ENCODE peak calls at places on chromosomes 12 and 14, in seven cellular contexts. One of them, this sample, is unnamed.

GRCh38 chr12:75489613-75490210 is 9.2 kb downstream of the GLIPR1 start:
- DNase-seq in stimulated activated naive B cell treated with anti-CD40 and anti-IgM and Interleukin-4, amounts not matched to agents 10 μg/mL and 1 μg/mL and 100 μg/mL, for 72 hours: no peak
- DNase-seq in foreskin fibroblast: peak
- DNase-seq in Right ventricle myocardium inferior: no peak
- DNase-seq in Calu3: no peak
- DNase-seq in iris pigment epithelial cell: peak
- DNase-seq in GOT3: no peak
- DNase-seq in this sample: no peak

GRCh38 chr12:31300341-31300740 is 25.6 kb downstream of the SINHCAF start:
- DNase-seq in foreskin fibroblast: no peak
- DNase-seq in GOT3: no peak
- DNase-seq in stimulated activated naive B cell treated with anti-CD40 and anti-IgM and Interleukin-4, amounts not matched to agents 10 μg/mL and 1 μg/mL and 100 μg/mL, for 72 hours: no peak
- DNase-seq in Right ventricle myocardium inferior: no peak
- DNase-seq in iris pigment epithelial cell: no peak
- DNase-seq in Calu3: no peak
- DNase-seq in this sample: no peak

GRCh38 chr14:104268295-104268694 is 129.9 kb downstream of the KIF26A start:
- DNase-seq in Calu3: no peak
- DNase-seq in iris pigment epithelial cell: no peak
- DNase-seq in Right ventricle myocardium inferior: no peak
- DNase-seq in GOT3: no peak
- DNase-seq in stimulated activated naive B cell treated with anti-CD40 and anti-IgM and Interleukin-4, amounts not matched to agents 10 μg/mL and 1 μg/mL and 100 μg/mL, for 72 hours: no peak
- DNase-seq in foreskin fibroblast: no peak
- DNase-seq in this sample: no peak

GRCh38 chr12:122753213-122753571 is 568 bp downstream of the DENR start:
- DNase-seq in Right ventricle myocardium inferior: no peak
- DNase-seq in foreskin fibroblast: no peak
- DNase-seq in GOT3: no peak
- DNase-seq in iris pigment epithelial cell: peak
- DNase-seq in stimulated activated naive B cell treated with anti-CD40 and anti-IgM and Interleukin-4, amounts not matched to agents 10 μg/mL and 1 μg/mL and 100 μg/mL, for 72 hours: no peak
- DNase-seq in Calu3: no peak
- DNase-seq in this sample: no peak

GRCh38 chr14:104373055-104373854 is 206.3 kb upstream of the C14orf180 start:
- DNase-seq in foreskin fibroblast: no peak
- DNase-seq in stimulated activated naive B cell treated with anti-CD40 and anti-IgM and Interleukin-4, amounts not matched to agents 10 μg/mL and 1 μg/mL and 100 μg/mL, for 72 hours: no peak
- DNase-seq in Calu3: no peak
- DNase-seq in GOT3: no peak
- DNase-seq in Right ventricle myocardium inferior: no peak
- DNase-seq in iris pigment epithelial cell: no peak
- DNase-seq in this sample: no peak

GRCh38 chr12:27013606-27014084 is 539 bp downstream of the TM7SF3 start:
- DNase-seq in stimulated activated naive B cell treated with anti-CD40 and anti-IgM and Interleukin-4, amounts not matched to agents 10 μg/mL and 1 μg/mL and 100 μg/mL, for 72 hours: no peak
- DNase-seq in iris pigment epithelial cell: peak
- DNase-seq in foreskin fibroblast: peak
- DNase-seq in Right ventricle myocardium inferior: no peak
- DNase-seq in Calu3: peak
- DNase-seq in GOT3: no peak
- DNase-seq in this sample: no peak

GRCh38 chr14:20690848-20691640 is 2.5 kb downstream of the ANG start:
- DNase-seq in stimulated activated naive B cell treated with anti-CD40 and anti-IgM and Interleukin-4, amounts not matched to agents 10 μg/mL and 1 μg/mL and 100 μg/mL, for 72 hours: no peak
- DNase-seq in GOT3: no peak
- DNase-seq in Right ventricle myocardium inferior: no peak
- DNase-seq in Calu3: peak
- DNase-seq in foreskin fibroblast: peak
- DNase-seq in iris pigment epithelial cell: peak
- DNase-seq in this sample: no peak

GRCh38 chr12:73769337-73769736 is 768.3 kb upstream of the ATXN7L3B start:
- DNase-seq in Right ventricle myocardium inferior: no peak
- DNase-seq in stimulated activated naive B cell treated with anti-CD40 and anti-IgM and Interleukin-4, amounts not matched to agents 10 μg/mL and 1 μg/mL and 100 μg/mL, for 72 hours: no peak
- DNase-seq in Calu3: no peak
- DNase-seq in GOT3: no peak
- DNase-seq in iris pigment epithelial cell: no peak
- DNase-seq in foreskin fibroblast: no peak
- DNase-seq in this sample: no peak

GRCh38 chr12:110846615-110847566 is at the start of gene CCDC63:
- DNase-seq in iris pigment epithelial cell: peak
- DNase-seq in foreskin fibroblast: peak
- DNase-seq in Right ventricle myocardium inferior: peak
- DNase-seq in stimulated activated naive B cell treated with anti-CD40 and anti-IgM and Interleukin-4, amounts not matched to agents 10 μg/mL and 1 μg/mL and 100 μg/mL, for 72 hours: peak
- DNase-seq in Calu3: peak
- DNase-seq in GOT3: no peak
- DNase-seq in this sample: no peak

GRCh38 chr12:70721958-70722357 is 84.7 kb upstream of the PTPRB start:
- DNase-seq in GOT3: no peak
- DNase-seq in stimulated activated naive B cell treated with anti-CD40 and anti-IgM and Interleukin-4, amounts not matched to agents 10 μg/mL and 1 μg/mL and 100 μg/mL, for 72 hours: no peak
- DNase-seq in Right ventricle myocardium inferior: no peak
- DNase-seq in foreskin fibroblast: no peak
- DNase-seq in iris pigment epithelial cell: no peak
- DNase-seq in Calu3: no peak
- DNase-seq in this sample: no peak

GRCh38 chr12:10341892-10342509 is 34.3 kb downstream of the KLRD1 start:
- DNase-seq in foreskin fibroblast: no peak
- DNase-seq in GOT3: no peak
- DNase-seq in Calu3: no peak
- DNase-seq in iris pigment epithelial cell: peak
- DNase-seq in Right ventricle myocardium inferior: no peak
- DNase-seq in stimulated activated naive B cell treated with anti-CD40 and anti-IgM and Interleukin-4, amounts not matched to agents 10 μg/mL and 1 μg/mL and 100 μg/mL, for 72 hours: no peak
- DNase-seq in this sample: no peak

GRCh38 chr14:52793061-52793460 is 1.7 kb upstream of the GNPNAT1 start:
- DNase-seq in foreskin fibroblast: no peak
- DNase-seq in Calu3: no peak
- DNase-seq in stimulated activated naive B cell treated with anti-CD40 and anti-IgM and Interleukin-4, amounts not matched to agents 10 μg/mL and 1 μg/mL and 100 μg/mL, for 72 hours: no peak
- DNase-seq in GOT3: no peak
- DNase-seq in Right ventricle myocardium inferior: no peak
- DNase-seq in iris pigment epithelial cell: no peak
- DNase-seq in this sample: no peak

GRCh38 chr12:3905664-3906063 is 32.5 kb upstream of the PARP11 start:
- DNase-seq in iris pigment epithelial cell: no peak
- DNase-seq in Right ventricle myocardium inferior: no peak
- DNase-seq in Calu3: no peak
- DNase-seq in foreskin fibroblast: no peak
- DNase-seq in stimulated activated naive B cell treated with anti-CD40 and anti-IgM and Interleukin-4, amounts not matched to agents 10 μg/mL and 1 μg/mL and 100 μg/mL, for 72 hours: no peak
- DNase-seq in GOT3: no peak
- DNase-seq in this sample: no peak

GRCh38 chr14:90549794-90550591 is 153.2 kb downstream of the CALM1 start:
- DNase-seq in stimulated activated naive B cell treated with anti-CD40 and anti-IgM and Interleukin-4, amounts not matched to agents 10 μg/mL and 1 μg/mL and 100 μg/mL, for 72 hours: no peak
- DNase-seq in GOT3: no peak
- DNase-seq in iris pigment epithelial cell: no peak
- DNase-seq in Calu3: no peak
- DNase-seq in foreskin fibroblast: no peak
- DNase-seq in Right ventricle myocardium inferior: no peak
- DNase-seq in this sample: no peak

GRCh38 chr12:102948941-102949352 is 8.5 kb upstream of the ASCL1 start:
- DNase-seq in iris pigment epithelial cell: peak
- DNase-seq in Calu3: peak
- DNase-seq in stimulated activated naive B cell treated with anti-CD40 and anti-IgM and Interleukin-4, amounts not matched to agents 10 μg/mL and 1 μg/mL and 100 μg/mL, for 72 hours: no peak
- DNase-seq in GOT3: no peak
- DNase-seq in foreskin fibroblast: no peak
- DNase-seq in Right ventricle myocardium inferior: no peak
- DNase-seq in this sample: no peak

GRCh38 chr14:90559811-90560492 is 163.1 kb downstream of the CALM1 start:
- DNase-seq in GOT3: no peak
- DNase-seq in stimulated activated naive B cell treated with anti-CD40 and anti-IgM and Interleukin-4, amounts not matched to agents 10 μg/mL and 1 μg/mL and 100 μg/mL, for 72 hours: no peak
- DNase-seq in iris pigment epithelial cell: no peak
- DNase-seq in foreskin fibroblast: no peak
- DNase-seq in Calu3: no peak
- DNase-seq in Right ventricle myocardium inferior: no peak
- DNase-seq in this sample: no peak

GRCh38 chr14:101820283-101820798 is 58.8 kb downstream of the PPP2R5C start:
- DNase-seq in Right ventricle myocardium inferior: no peak
- DNase-seq in Calu3: no peak
- DNase-seq in iris pigment epithelial cell: no peak
- DNase-seq in GOT3: no peak
- DNase-seq in stimulated activated naive B cell treated with anti-CD40 and anti-IgM and Interleukin-4, amounts not matched to agents 10 μg/mL and 1 μg/mL and 100 μg/mL, for 72 hours: peak
- DNase-seq in foreskin fibroblast: no peak
- DNase-seq in this sample: no peak

GRCh38 chr12:4201333-4202105 is 72.0 kb upstream of the CCND2 start:
- DNase-seq in stimulated activated naive B cell treated with anti-CD40 and anti-IgM and Interleukin-4, amounts not matched to agents 10 μg/mL and 1 μg/mL and 100 μg/mL, for 72 hours: peak
- DNase-seq in foreskin fibroblast: no peak
- DNase-seq in Calu3: no peak
- DNase-seq in GOT3: no peak
- DNase-seq in Right ventricle myocardium inferior: no peak
- DNase-seq in iris pigment epithelial cell: no peak
- DNase-seq in this sample: no peak

GRCh38 chr14:100868621-100869370 is 34.7 kb downstream of the RTL1 start:
- DNase-seq in Right ventricle myocardium inferior: peak
- DNase-seq in GOT3: no peak
- DNase-seq in iris pigment epithelial cell: no peak
- DNase-seq in stimulated activated naive B cell treated with anti-CD40 and anti-IgM and Interleukin-4, amounts not matched to agents 10 μg/mL and 1 μg/mL and 100 μg/mL, for 72 hours: no peak
- DNase-seq in foreskin fibroblast: no peak
- DNase-seq in Calu3: no peak
- DNase-seq in this sample: no peak

GRCh38 chr14:75411194-75411552 is 16.6 kb upstream of the JDP2 start:
- DNase-seq in iris pigment epithelial cell: no peak
- DNase-seq in Right ventricle myocardium inferior: no peak
- DNase-seq in GOT3: no peak
- DNase-seq in foreskin fibroblast: no peak
- DNase-seq in stimulated activated naive B cell treated with anti-CD40 and anti-IgM and Interleukin-4, amounts not matched to agents 10 μg/mL and 1 μg/mL and 100 μg/mL, for 72 hours: no peak
- DNase-seq in Calu3: no peak
- DNase-seq in this sample: no peak

GRCh38 chr14:101962503-101962874 is 1.9 kb upstream of the DYNC1H1 start:
- DNase-seq in foreskin fibroblast: peak
- DNase-seq in iris pigment epithelial cell: peak
- DNase-seq in Right ventricle myocardium inferior: no peak
- DNase-seq in stimulated activated naive B cell treated with anti-CD40 and anti-IgM and Interleukin-4, amounts not matched to agents 10 μg/mL and 1 μg/mL and 100 μg/mL, for 72 hours: no peak
- DNase-seq in GOT3: no peak
- DNase-seq in Calu3: peak
- DNase-seq in this sample: no peak